ENCODE peak calls at places on chromosomes 3 and 15, in nine cellular contexts. J, H, P, W, S, T, X, Q and N are unnamed samples. For H3K9me3, the result is how much of the 10 kb centered on the place peaks cover.

GRCh38 chr3:19384868-19385267 is 236.6 kb downstream of the KCNH8 start:
- DNase-seq in W (no peak), X (no peak), S (no peak), T (no peak), Q (no peak), J (no peak), H (no peak), P (no peak), N (no peak)

GRCh38 chr15:84752195-84752594 is 3.8 kb downstream of the ZNF592 start:
- DNase-seq in S (no peak), P (no peak), H (no peak), W (no peak), X (peak), Q (no peak), J (no peak), T (no peak), N (no peak)

GRCh38 chr3:103077910-103078309 is 643.1 kb downstream of the ZPLD1 start:
- DNase-seq in X (no peak), J (no peak), W (no peak), Q (no peak), T (no peak), S (no peak), P (no peak), H (no peak), N (no peak)

GRCh38 chr15:39944711-39945110 is 10.8 kb downstream of the EIF2AK4 start:
- DNase-seq in W (no peak), T (no peak), J (no peak), Q (no peak), H (no peak), S (no peak), X (no peak), P (no peak), N (no peak)

GRCh38 chr3:10294030-10294591 is 1.4 kb upstream of the GHRL start:
- DNase-seq in Q (no peak), T (no peak), J (no peak), P (no peak), W (no peak), S (no peak), H (no peak), X (no peak), N (no peak)

GRCh38 chr15:32671339-32672325 is 30.1 kb downstream of the SCG5 start:
- DNase-seq in W (no peak), T (no peak), J (no peak), S (no peak), X (no peak), H (no peak), P (no peak), Q (no peak), N (peak)

GRCh38 chr3:100221159-100221558 is 39.6 kb upstream of the TBC1D23 start:
- DNase-seq in X (no peak), S (no peak), W (no peak), T (no peak), Q (no peak), H (no peak), J (no peak), P (no peak), N (no peak)

GRCh38 chr3:149330609-149331008 is 2.8 kb downstream of the TM4SF18 start:
- DNase-seq in X (no peak), T (peak), H (no peak), P (no peak), Q (no peak), W (no peak), S (no peak), J (no peak), N (no peak)

GRCh38 chr3:93969443-93969842 is 4.3 kb downstream of the PROS1 start:
- DNase-seq in P (no peak), W (no peak), X (no peak), H (peak), S (no peak), T (peak), J (no peak), Q (no peak), N (peak)

GRCh38 chr3:122957707-122958210 is 69.8 kb downstream of the SEMA5B start:
- DNase-seq in H (no peak), Q (no peak), J (no peak), S (no peak), P (no peak), W (peak), X (no peak), T (no peak), N (peak)

GRCh38 chr15:97009036-97009555 is 678.6 kb downstream of the NR2F2 start:
- DNase-seq in W (no peak), Q (no peak), X (no peak), P (no peak), T (no peak), J (no peak), H (no peak), S (no peak), N (no peak)

GRCh38 chr15:74302821-74303359 is 64.6 kb downstream of the CYP11A1 start:
- DNase-seq in P (no peak), J (no peak), S (peak), Q (peak), W (no peak), H (peak), X (peak), T (peak), N (peak)

GRCh38 chr3:46716461-46717441 is 918 bp downstream of the PRSS50 start:
- DNase-seq in T (no peak), P (no peak), X (no peak), J (no peak), S (no peak), W (no peak), Q (no peak), H (no peak), N (peak)

GRCh38 chr3:108103971-108104797 is 13.4 kb upstream of the CD47 start:
- DNase-seq in Q (no peak), W (no peak), T (no peak), J (no peak), X (no peak), H (no peak), P (no peak), S (no peak), N (peak)

GRCh38 chr15:88255109-88255495 is 1.4 kb downstream of the NTRK3 start:
- DNase-seq in X (no peak), J (no peak), S (no peak), H (no peak), P (no peak), T (no peak), Q (no peak), W (no peak), N (no peak)

GRCh38 chr3:126472277-126473006 is 3.2 kb downstream of the ZXDC start:
- DNase-seq in H (peak), J (peak), X (peak), W (peak), S (no peak), T (peak), P (no peak), Q (no peak), N (peak)

GRCh38 chr3:153130312-153130977 is 31.6 kb upstream of the RAP2B start:
- DNase-seq in W (no peak), Q (no peak), T (peak), S (no peak), H (peak), P (no peak), J (no peak), X (no peak), N (peak)

GRCh38 chr15:43828061-43828657 is 1.4 kb downstream of the WDR76 start:
- DNase-seq in S (no peak), X (no peak), Q (no peak), H (no peak), T (no peak), P (no peak), J (no peak), W (no peak), N (no peak)

GRCh38 chr3:124985358-124985757 is 50.8 kb upstream of the MUC13 start:
- DNase-seq in P (no peak), T (peak), W (no peak), H (peak), Q (no peak), S (no peak), X (no peak), J (no peak), N (peak)

GRCh38 chr3:192207661-192208060 is 519.7 kb downstream of the FGF12 start:
- DNase-seq in S (peak), T (no peak), W (no peak), H (no peak), X (no peak), J (peak), Q (no peak), P (no peak), N (no peak)

GRCh38 chr3:47323431-47324277 is 40.9 kb downstream of the KLHL18 start:
- DNase-seq in S (no peak), T (peak), P (no peak), J (no peak), W (no peak), X (no peak), Q (no peak), H (no peak), N (peak)

GRCh38 chr3:190265795-190266194 is 56.5 kb downstream of the CLDN1 start:
- DNase-seq in X (no peak), P (no peak), J (no peak), Q (no peak), W (no peak), H (no peak), T (peak), S (no peak), N (peak)

GRCh38 chr3:74273091-74273490 is 341.4 kb downstream of the CNTN3 start:
- DNase-seq in Q (no peak), S (no peak), T (peak), P (no peak), X (no peak), J (no peak), W (no peak), H (no peak), N (no peak)

GRCh38 chr15:100050877-100051786 is 290.6 kb downstream of the ADAMTS17 start:
- DNase-seq in S (no peak), T (no peak), H (no peak), Q (no peak), P (no peak), W (no peak), J (no peak), X (no peak), N (no peak)

GRCh38 chr3:44665173-44665572 is 16.6 kb downstream of the ZNF35 start:
- DNase-seq in P (no peak), T (no peak), W (no peak), X (no peak), Q (no peak), J (no peak), S (no peak), H (no peak), N (no peak)

GRCh38 chr3:44659434-44659833 is 10.9 kb downstream of the ZNF35 start:
- DNase-seq in W (no peak), S (no peak), P (no peak), Q (no peak), T (no peak), X (no peak), H (no peak), J (no peak), N (no peak)

GRCh38 chr3:44659015-44659414 is 10.5 kb downstream of the ZNF35 start:
- DNase-seq in J (no peak), P (no peak), X (peak), Q (no peak), W (no peak), T (no peak), H (no peak), S (no peak), N (no peak)

DNA sequence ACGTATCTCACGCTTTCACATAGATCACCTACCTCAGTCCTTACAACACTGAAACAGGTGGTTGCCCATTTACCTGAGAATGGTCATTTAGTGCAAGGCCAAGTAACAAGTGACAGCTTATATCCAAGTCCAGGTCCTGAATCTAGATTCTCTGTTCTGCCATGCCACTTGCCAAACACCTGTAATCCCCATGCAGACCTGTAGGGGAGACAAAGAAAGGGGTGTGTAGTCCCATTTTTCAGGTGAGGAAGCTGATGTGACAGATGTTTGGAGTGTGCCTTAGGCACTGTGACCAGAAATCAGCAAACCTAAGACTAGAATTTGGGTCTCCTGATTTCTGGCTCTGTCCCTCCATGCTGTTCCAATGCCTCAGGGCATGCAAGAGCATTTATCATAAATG is 12.7 kb downstream of the ZNF35 start:
- DNase-seq in J (no peak), T (no peak), W (no peak), H (no peak), Q (no peak), X (peak), P (no peak), S (no peak), N (no peak)
- H3K9me3 ChIP-seq in J (half or more), T (under half), W (under half), H (half or more), Q (under half), X (under half), P (under half), S (under half), N (under half)

GRCh38 chr3:106331636-106332035 is 462.8 kb upstream of the CBLB start:
- DNase-seq in P (no peak), J (no peak), S (no peak), T (no peak), W (no peak), Q (no peak), X (no peak), H (no peak), N (no peak)

GRCh38 chr3:106332135-106332534 is 463.3 kb upstream of the CBLB start:
- DNase-seq in Q (no peak), P (no peak), X (no peak), H (no peak), W (no peak), S (no peak), J (no peak), T (no peak), N (no peak)

GRCh38 chr3:106329505-106329904 is 460.7 kb upstream of the CBLB start:
- DNase-seq in P (no peak), S (no peak), T (no peak), Q (no peak), J (no peak), H (no peak), W (no peak), X (no peak), N (no peak)

GRCh38 chr3:106333911-106334618 is 465.3 kb upstream of the CBLB start:
- DNase-seq in S (no peak), H (no peak), P (no peak), T (peak), W (no peak), Q (peak), X (no peak), J (no peak), N (no peak)

GRCh38 chr3:106332884-106333283 is 464.1 kb upstream of the CBLB start:
- DNase-seq in X (no peak), H (no peak), J (no peak), S (no peak), T (peak), W (no peak), Q (no peak), P (no peak), N (no peak)
- TF ChIP-seq CTCF in X (no peak), H (no peak), J (no peak), S (no peak), T (no peak), W (peak), Q (no peak), P (no peak), N (no peak)

DNA sequence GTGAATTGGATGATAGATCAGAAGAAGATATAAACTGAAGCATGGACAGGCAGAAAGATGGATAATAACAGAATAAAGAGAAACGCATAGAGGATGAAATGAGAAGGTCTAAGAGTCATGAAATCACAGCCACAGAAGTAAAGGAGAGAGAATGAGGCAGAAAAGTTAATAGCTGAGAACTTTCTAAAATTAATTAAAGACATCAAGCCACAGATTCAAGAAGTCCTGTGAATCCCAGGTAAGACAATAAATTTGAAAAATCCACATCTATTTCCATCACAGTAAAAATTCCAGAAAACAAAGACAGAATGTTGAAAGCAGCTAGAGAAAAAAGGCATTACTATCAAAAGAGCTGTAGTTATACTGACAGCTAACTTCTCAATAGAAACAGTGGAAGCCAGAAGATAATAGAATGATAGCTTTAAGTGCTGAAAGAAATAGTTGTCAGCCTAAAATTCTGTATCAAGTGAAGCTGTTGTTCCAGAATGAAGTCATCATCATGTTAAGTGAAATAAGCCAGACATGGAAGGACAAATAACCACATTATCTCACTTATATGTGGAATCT is 12.0 kb downstream of the ACVR2B start:
- DNase-seq in S (no peak), T (no peak), P (no peak), X (no peak), Q (no peak), H (no peak), W (no peak), J (no peak), N (no peak)
- H3K9me3 ChIP-seq in S (under half), T (under half), P (under half), X (under half), Q (under half), H (under half), W (under half), J (under half), N (under half)

GRCh38 chr3:60932170-60932569 is 319.1 kb downstream of the FHIT start:
- DNase-seq in W (no peak), T (no peak), X (no peak), J (no peak), P (no peak), S (no peak), Q (no peak), H (no peak), N (no peak)

GRCh38 chr3:60932669-60933068 is 318.6 kb downstream of the FHIT start:
- DNase-seq in S (no peak), P (no peak), Q (no peak), X (no peak), W (no peak), H (no peak), T (peak), J (no peak), N (no peak)

GRCh38 chr3:60933828-60934227 is 317.4 kb downstream of the FHIT start:
- DNase-seq in W (no peak), P (no peak), X (no peak), T (no peak), J (no peak), H (no peak), S (no peak), Q (no peak), N (no peak)

GRCh38 chr3:60931452-60931851 is 319.8 kb downstream of the FHIT start:
- DNase-seq in W (no peak), Q (no peak), S (no peak), J (no peak), X (no peak), H (no peak), P (no peak), T (no peak), N (no peak)

DNA sequence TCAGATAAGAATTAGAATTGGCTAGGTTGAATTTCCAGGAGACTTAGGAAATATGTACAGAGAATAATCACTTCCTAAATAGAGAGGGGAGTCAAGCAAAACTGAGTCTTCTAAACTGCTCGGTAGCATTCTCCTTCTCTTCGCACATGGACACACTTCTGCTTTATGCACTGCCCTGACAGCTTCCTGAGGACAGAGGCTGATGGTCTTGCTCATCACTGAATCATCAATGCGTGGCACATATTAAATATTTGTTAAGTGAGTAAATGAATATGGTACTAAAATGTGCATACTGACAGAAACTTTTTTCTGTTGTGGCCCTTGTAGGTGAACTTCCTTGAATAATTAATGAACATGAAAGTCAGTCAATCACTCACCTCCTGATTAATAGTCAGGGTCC is 315.5 kb downstream of the FHIT start:
- DNase-seq in H (no peak), P (no peak), X (no peak), T (peak), S (no peak), W (no peak), Q (no peak), J (no peak), N (no peak)
- TF ChIP-seq CTCF in H (no peak), P (no peak), X (no peak), T (no peak), S (no peak), W (no peak), Q (no peak), J (no peak), N (no peak)